ENCODE peak calls at places on chromosomes 13 and 19, in five cellular contexts. A, O, R, E and U are unnamed samples.

GRCh38 chr19:35240322-35240721 is 8.5 kb upstream of the LSR start:
- DNase-seq in O (no peak), A (no peak), E (peak), R (no peak), U (no peak)

GRCh38 chr13:97944396-97945029 is 9.0 kb upstream of the IPO5 start:
- DNase-seq in O (no peak), R (no peak), E (no peak), A (no peak), U (no peak)

GRCh38 chr13:99217461-99218101 is 16.9 kb downstream of the UBAC2 start:
- DNase-seq in A (peak), E (no peak), R (no peak), O (no peak), U (no peak)

GRCh38 chr19:42401365-42402303 is 11.5 kb upstream of the CNFN start:
- DNase-seq in R (peak), O (peak), E (peak), A (peak), U (peak)

GRCh38 chr19:41998246-41999020 is 4.4 kb upstream of the ATP1A3 start:
- DNase-seq in E (peak), A (peak), R (no peak), O (no peak), U (peak)

GRCh38 chr19:41302624-41303351 is 7.2 kb upstream of the CCDC97 start:
- DNase-seq in R (no peak), O (no peak), E (peak), A (peak), U (no peak)

GRCh38 chr13:30859326-30859725 is 46.7 kb upstream of the MEDAG start:
- DNase-seq in E (no peak), A (no peak), R (no peak), O (no peak), U (no peak)

GRCh38 chr19:43518051-43518450 is 8.9 kb downstream of the ETHE1 start:
- DNase-seq in A (no peak), R (no peak), O (no peak), E (no peak), U (no peak)

GRCh38 chr19:11483176-11484111 is 2.6 kb upstream of the ELAVL3 start:
- DNase-seq in O (no peak), E (no peak), A (peak), R (no peak), U (no peak)

GRCh38 chr13:20525144-20525600 is 485 bp downstream of the CRYL1 start:
- DNase-seq in A (no peak), E (peak), R (no peak), O (peak), U (peak)

GRCh38 chr13:41418027-41418426 is 39.3 kb upstream of the RGCC start:
- DNase-seq in E (no peak), R (peak), A (no peak), O (no peak), U (no peak)

GRCh38 chr13:49627831-49628652 is at the start of gene ARL11:
- DNase-seq in A (peak), O (peak), E (peak), R (no peak), U (peak)

GRCh38 chr19:6516018-6516658 is 14.0 kb upstream of the TUBB4A start:
- DNase-seq in A (peak), E (peak), R (peak), O (peak), U (peak)

GRCh38 chr19:17677002-17677401 is 11.2 kb downstream of the UNC13A start:
- DNase-seq in E (no peak), A (no peak), R (no peak), O (no peak), U (no peak)

GRCh38 chr13:33213797-33214196 is 71.8 kb downstream of the STARD13 start:
- DNase-seq in A (no peak), R (no peak), O (no peak), E (no peak), U (no peak)

GRCh38 chr19:14183741-14184395 is 22.1 kb downstream of the ADGRL1 start:
- DNase-seq in A (no peak), R (no peak), O (no peak), E (no peak), U (peak)

GRCh38 chr19:17952041-17952976 is 14.6 kb upstream of the KCNN1 start:
- DNase-seq in R (no peak), O (no peak), E (no peak), A (peak), U (peak)

GRCh38 chr13:59601993-59602392 is 561.7 kb downstream of the DIAPH3 start:
- DNase-seq in O (no peak), E (no peak), A (no peak), R (no peak), U (no peak)

GRCh38 chr19:52941941-52942370 is 18.7 kb upstream of the ZNF888 start:
- DNase-seq in O (no peak), E (peak), R (no peak), A (peak), U (peak)

GRCh38 chr13:23469901-23470525 is 36.5 kb upstream of the SACS start:
- DNase-seq in A (no peak), R (no peak), E (no peak), O (no peak), U (no peak)

GRCh38 chr19:1967087-1967608 is 26.2 kb downstream of the CSNK1G2 start:
- DNase-seq in A (peak), O (no peak), E (no peak), R (no peak), U (no peak)

GRCh38 chr13:27770809-27771208 is 21.5 kb upstream of the GSX1 start:
- DNase-seq in O (no peak), R (no peak), E (peak), A (no peak), U (peak)

GRCh38 chr13:34107814-34108213 is 289.9 kb downstream of the RFC3 start:
- DNase-seq in A (no peak), R (no peak), E (no peak), O (no peak), U (no peak)

GRCh38 chr13:36804588-36804987 is 14.4 kb upstream of the RFXAP start:
- DNase-seq in E (no peak), A (no peak), O (no peak), R (no peak), U (no peak)

GRCh38 chr13:101514695-101515275 is 62.3 kb downstream of the ITGBL1 start:
- DNase-seq in A (no peak), O (no peak), R (peak), E (peak), U (no peak)

GRCh38 chr19:55486971-55487883 is 1.0 kb upstream of the SSC5D start:
- DNase-seq in R (peak), O (no peak), A (peak), E (peak), U (peak)

GRCh38 chr19:17933414-17934129 is 757 bp downstream of the CCDC124 start:
- DNase-seq in A (no peak), O (no peak), R (no peak), E (no peak), U (no peak)

GRCh38 chr19:48608798-48609263 is 2.3 kb downstream of the SPACA4 start:
- DNase-seq in R (no peak), E (peak), A (no peak), O (no peak), U (peak)

GRCh38 chr19:48681127-48681470 is 8.3 kb upstream of the NTN5 start:
- DNase-seq in O (no peak), E (peak), R (peak), A (no peak), U (no peak)

GRCh38 chr13:24893863-24894262 is 129.9 kb downstream of the RNF17 start:
- DNase-seq in R (no peak), O (no peak), E (no peak), A (no peak), U (no peak)

GRCh38 chr13:30607908-30608307 is 9.8 kb upstream of the USPL1 start:
- DNase-seq in A (no peak), E (peak), R (no peak), O (peak), U (no peak)

GRCh38 chr13:64158910-64159309 is 2743.3 kb upstream of the PCDH20 start:
- DNase-seq in O (no peak), E (no peak), A (no peak), R (no peak), U (no peak)

GRCh38 chr13:39406688-39407087 is 196.3 kb downstream of the LHFPL6 start:
- DNase-seq in R (no peak), A (no peak), O (no peak), E (peak), U (no peak)

GRCh38 chr13:113342820-113343691 is 20.9 kb downstream of the GRTP1 start:
- DNase-seq in R (no peak), O (no peak), E (no peak), A (peak), U (no peak)

GRCh38 chr19:13797870-13798269 is 2.6 kb downstream of the ZSWIM4 start:
- DNase-seq in A (no peak), E (no peak), R (no peak), O (peak), U (no peak)

GRCh38 chr13:23771966-23772365 is 117.2 kb downstream of the MIPEP start:
- DNase-seq in R (no peak), E (no peak), O (no peak), A (no peak), U (no peak)

GRCh38 chr19:44785993-44786392 is 8.3 kb downstream of the CBLC start:
- DNase-seq in A (no peak), R (no peak), O (no peak), E (no peak), U (no peak)

GRCh38 chr19:19110410-19111137 is 27.7 kb downstream of the TMEM161A start:
- DNase-seq in O (no peak), A (peak), E (peak), R (no peak), U (peak)
- TF ChIP-seq CTCF in O (no peak), A (no peak), E (peak), R (peak), U (peak)

GRCh38 chr19:896434-896833 is 3.1 kb downstream of the RNU6-9 start:
- DNase-seq in A (peak), O (no peak), E (no peak), R (no peak), U (no peak)

GRCh38 chr19:896999-897398 is 3.7 kb downstream of the RNU6-9 start:
- DNase-seq in R (no peak), A (no peak), E (no peak), O (no peak), U (no peak)

GRCh38 chr19:899363-900301 is 6.3 kb downstream of the RNU6-9 start:
- DNase-seq in E (no peak), A (peak), R (no peak), O (no peak), U (no peak)

GRCh38 chr19:898663-899062 is 5.4 kb downstream of the RNU6-9 start:
- DNase-seq in A (peak), E (no peak), R (no peak), O (no peak), U (peak)

GRCh38 chr19:897442-898039 is 4.3 kb downstream of the RNU6-9 start:
- DNase-seq in R (no peak), O (no peak), E (no peak), A (peak), U (peak)
- TF ChIP-seq CTCF in R (no peak), O (no peak), E (no peak), A (no peak), U (peak)

DNA sequence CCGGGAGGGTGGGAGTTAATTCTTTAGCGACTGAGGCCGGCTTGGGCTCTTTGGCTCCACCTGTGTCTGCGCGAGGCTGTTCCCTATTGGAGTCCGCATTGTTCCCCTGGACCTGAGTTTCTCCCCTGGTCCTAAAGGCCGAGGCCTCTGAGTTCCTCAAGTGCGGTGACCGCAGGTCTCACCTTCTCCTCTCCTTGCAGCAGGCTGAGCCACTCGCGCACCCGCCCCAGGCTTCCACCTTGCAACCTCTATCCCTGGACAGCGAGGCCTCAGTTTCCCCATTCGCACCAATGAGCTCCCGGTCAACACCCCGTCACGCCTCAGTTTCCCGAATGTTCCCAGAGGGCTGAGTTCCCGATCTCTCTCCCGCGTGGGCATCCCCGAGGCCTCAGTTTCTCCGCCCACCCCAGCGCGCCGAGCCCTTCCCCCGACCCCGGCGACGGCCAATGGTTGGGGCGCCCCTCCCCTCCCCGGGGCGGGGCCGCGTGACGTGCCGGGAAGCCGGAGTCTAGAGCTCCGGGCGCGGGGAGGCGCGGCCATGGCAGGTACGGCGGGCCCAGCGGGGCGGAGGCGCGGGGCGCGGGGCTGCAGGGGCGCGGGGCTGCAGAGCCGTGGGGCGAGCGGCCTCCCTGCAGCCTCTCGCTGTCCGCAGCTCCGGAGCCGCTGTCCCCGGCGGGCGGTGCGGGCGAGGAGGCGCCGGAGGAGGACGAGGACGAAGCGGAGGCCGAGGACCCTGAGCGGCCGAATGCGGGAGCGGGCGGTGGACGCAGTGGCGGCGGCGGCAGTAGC is at the start of gene MPND:
- DNase-seq in R (peak), O (peak), A (peak), E (peak), U (peak)
- TF ChIP-seq CTCF in R (peak), O (no peak), A (peak), E (peak), U (no peak)

GRCh38 chr19:39187552-39187943 is 9.2 kb upstream of the NCCRP1 start:
- DNase-seq in R (no peak), A (no peak), E (no peak), O (no peak), U (no peak)
- TF ChIP-seq CTCF in R (no peak), A (no peak), E (no peak), O (no peak), U (peak)

GRCh38 chr13:70960841-70961443 is 852.7 kb upstream of the KLHL1 start:
- DNase-seq in R (no peak), O (no peak), E (no peak), A (no peak), U (no peak)

GRCh38 chr13:70967564-70967963 is 859.3 kb upstream of the KLHL1 start:
- DNase-seq in O (no peak), A (peak), R (no peak), E (no peak), U (no peak)

GRCh38 chr13:70959376-70959775 is 851.1 kb upstream of the KLHL1 start:
- DNase-seq in O (no peak), R (no peak), E (no peak), A (no peak), U (no peak)

DNA sequence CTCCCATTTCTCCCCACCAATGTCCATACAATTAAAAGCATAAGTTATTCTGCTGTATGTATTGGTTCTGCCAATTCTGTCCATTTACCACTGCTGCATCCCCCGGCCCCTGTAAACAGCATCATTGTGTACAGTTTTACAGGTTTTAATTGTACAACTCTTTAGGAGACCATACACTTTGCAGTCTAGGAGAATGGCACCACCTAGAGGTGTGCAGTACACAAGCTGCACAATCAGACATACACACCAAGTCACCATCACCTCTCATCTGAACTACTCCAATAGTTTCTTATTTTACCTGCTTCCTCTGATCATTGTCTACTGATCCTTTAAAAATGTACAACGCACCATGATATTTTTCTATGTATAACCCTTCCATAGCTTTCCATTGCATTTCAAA is 855.9 kb upstream of the KLHL1 start:
- DNase-seq in A (no peak), O (no peak), R (no peak), E (no peak), U (no peak)
- TF ChIP-seq CTCF in A (no peak), O (no peak), R (peak), E (no peak), U (peak)

GRCh38 chr19:32750441-32751055 is 31.0 kb downstream of the TDRD12 start:
- DNase-seq in A (no peak), R (no peak), E (no peak), O (no peak), U (no peak)

GRCh38 chr19:32751066-32751465 is 31.5 kb downstream of the TDRD12 start:
- DNase-seq in A (no peak), R (no peak), O (no peak), E (no peak), U (no peak)

GRCh38 chr19:32748948-32749347 is 29.4 kb downstream of the TDRD12 start:
- DNase-seq in R (no peak), A (no peak), O (no peak), E (no peak), U (no peak)

GRCh38 chr19:32749361-32749760 is 29.8 kb downstream of the TDRD12 start:
- DNase-seq in A (no peak), R (no peak), E (no peak), O (no peak), U (no peak)

DNA sequence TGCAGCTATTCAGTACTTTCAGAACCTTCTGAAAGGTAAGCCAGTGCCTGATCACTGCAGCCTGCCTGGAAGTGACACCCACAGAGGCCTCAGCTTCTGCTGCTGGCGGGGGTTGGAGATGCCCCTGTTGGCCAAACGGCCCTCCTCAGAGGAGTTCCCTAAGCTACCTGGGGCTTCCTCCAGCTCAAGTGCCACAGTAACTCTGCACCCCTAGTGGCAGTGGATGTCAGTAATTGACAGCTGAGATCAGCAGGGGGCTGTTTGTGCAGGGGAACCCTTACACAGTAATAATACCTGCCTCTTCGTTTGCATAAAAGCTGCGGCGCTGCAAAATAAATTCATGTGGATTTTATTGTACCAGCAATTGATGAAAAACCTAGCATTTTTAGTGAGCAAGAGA is 28.9 kb downstream of the TDRD12 start:
- DNase-seq in A (no peak), R (no peak), E (peak), O (no peak), U (no peak)
- TF ChIP-seq CTCF in A (no peak), R (no peak), E (peak), O (no peak), U (no peak)